ENCODE peak calls at places on chromosomes 2 and 18, in six cellular contexts. W is Panc1, H is IMR-90, Z is astrocyte of the spinal cord, K is BJ, N is cardiac fibroblast. X is an unnamed sample.

GRCh38 chr2:55111570-55112228 is 61.4 kb upstream of the RTN4 start:
- DNase-seq in W (no peak), K (peak; percentile 80), N (peak; percentile 95), H (peak; percentile 96), Z (peak; percentile 93), X (peak; percentile 95)

GRCh38 chr2:182866461-182867369 is at the start of gene FRZB:
- DNase-seq in W (no peak), K (no peak), Z (peak; percentile 79), H (peak; percentile 73), N (peak; percentile 42), X (peak; percentile 75)

GRCh38 chr2:99975386-99975785 is 167.0 kb downstream of the AFF3 start:
- DNase-seq in H (peak; percentile 87), N (peak; percentile 66), W (peak; percentile 81), Z (peak; percentile 75), K (no peak), X (peak; percentile 37)

GRCh38 chr2:86055314-86055713 is 50.4 kb downstream of the POLR1A start:
- DNase-seq in N (no peak), K (no peak), W (no peak), H (no peak), Z (no peak), X (no peak)

GRCh38 chr2:102489646-102490045 is 16.6 kb downstream of the SLC9A4 start:
- DNase-seq in W (no peak), N (no peak), Z (no peak), K (no peak), H (no peak), X (no peak)

GRCh38 chr2:9344434-9344833 is 78.9 kb downstream of the ITGB1BP1 start:
- DNase-seq in Z (no peak), H (no peak), W (no peak), K (no peak), N (no peak), X (no peak)

GRCh38 chr2:220396287-220396686 is 768.9 kb downstream of the SLC4A3 start:
- DNase-seq in H (peak; percentile 88), W (no peak), N (peak; percentile 31), K (no peak), Z (peak; percentile 71), X (peak; percentile 68)

GRCh38 chr2:86695053-86695691 is 24.9 kb upstream of the RMND5A start:
- DNase-seq in K (no peak), N (peak; percentile 76), Z (no peak), W (no peak), H (peak; percentile 10), X (peak; percentile 14)

GRCh38 chr2:237686659-237687136 is 59.3 kb downstream of the LRRFIP1 start:
- DNase-seq in N (peak; percentile 87), Z (no peak), H (peak; percentile 43), K (no peak), W (no peak), X (peak; percentile 45)

GRCh38 chr2:236663671-236664101 is 94.1 kb downstream of the ACKR3 start:
- DNase-seq in W (no peak), H (peak; percentile 41), N (peak; percentile 22), Z (peak; percentile 67), K (peak; percentile 82), X (no peak)

GRCh38 chr2:83081835-83082522 is 1377.1 kb downstream of the SUCLG1 start:
- DNase-seq in Z (peak; percentile 69), H (peak; percentile 65), K (peak; percentile 4), N (peak; percentile 75), W (no peak), X (peak; percentile 91)

GRCh38 chr2:26772064-26773001 is 8.2 kb downstream of the SLC35F6 start:
- DNase-seq in W (peak; percentile 96), N (peak; percentile 77), K (peak; percentile 32), Z (no peak), H (peak; percentile 38), X (peak; percentile 92)

GRCh38 chr2:219350938-219351280 is 18.4 kb upstream of the RESP18 start:
- DNase-seq in K (no peak), N (no peak), W (no peak), H (peak; percentile 38), Z (no peak), X (peak; percentile 12)

GRCh38 chr2:128449226-128450061 is 130.8 kb upstream of the HS6ST1 start:
- DNase-seq in N (no peak), H (no peak), Z (no peak), K (no peak), W (no peak), X (no peak)

GRCh38 chr2:235087812-235088607 is 136.2 kb downstream of the SH3BP4 start:
- DNase-seq in Z (no peak), W (no peak), H (no peak), N (peak; percentile 32), K (no peak), X (peak; percentile 58)

GRCh38 chr2:2646312-2647051 is 315.4 kb upstream of the MYT1L start:
- DNase-seq in W (no peak), N (no peak), K (no peak), Z (no peak), H (no peak), X (no peak)

GRCh38 chr2:127067620-127068350 is 39.2 kb downstream of the BIN1 start:
- DNase-seq in N (peak; percentile 74), W (no peak), Z (peak; percentile 62), K (no peak), H (peak; percentile 52), X (peak; percentile 80)

GRCh38 chr18:12838178-12838634 is 45.8 kb downstream of the PTPN2 start:
- DNase-seq in K (peak; percentile 78), H (peak; percentile 90), N (peak; percentile 93), W (no peak), Z (peak; percentile 84), X (peak; percentile 91)

GRCh38 chr2:67997528-67998267 is 65.1 kb downstream of the C1D start:
- DNase-seq in N (peak; percentile 85), K (peak; percentile 27), W (peak; percentile 39), Z (peak; percentile 64), H (peak; percentile 88), X (peak; percentile 12)

GRCh38 chr2:195813401-195813800 is 156.4 kb downstream of the SLC39A10 start:
- DNase-seq in N (peak; percentile 22), Z (no peak), K (no peak), H (peak; percentile 51), W (no peak), X (peak; percentile 17)

GRCh38 chr2:20211420-20211819 is 13.5 kb downstream of the SDC1 start:
- DNase-seq in H (no peak), K (no peak), W (no peak), N (no peak), Z (no peak), X (no peak)

GRCh38 chr2:20213651-20214565 is 11.0 kb downstream of the SDC1 start:
- DNase-seq in N (no peak), K (no peak), H (no peak), Z (no peak), W (no peak), X (no peak)

GRCh38 chr2:20212459-20212870 is 12.5 kb downstream of the SDC1 start:
- DNase-seq in K (no peak), H (peak; percentile 51), N (no peak), Z (peak; percentile 12), W (no peak), X (peak; percentile 72)

GRCh38 chr2:20211860-20212458 is 13.0 kb downstream of the SDC1 start:
- DNase-seq in Z (no peak), K (no peak), H (no peak), N (no peak), W (no peak), X (no peak)

DNA sequence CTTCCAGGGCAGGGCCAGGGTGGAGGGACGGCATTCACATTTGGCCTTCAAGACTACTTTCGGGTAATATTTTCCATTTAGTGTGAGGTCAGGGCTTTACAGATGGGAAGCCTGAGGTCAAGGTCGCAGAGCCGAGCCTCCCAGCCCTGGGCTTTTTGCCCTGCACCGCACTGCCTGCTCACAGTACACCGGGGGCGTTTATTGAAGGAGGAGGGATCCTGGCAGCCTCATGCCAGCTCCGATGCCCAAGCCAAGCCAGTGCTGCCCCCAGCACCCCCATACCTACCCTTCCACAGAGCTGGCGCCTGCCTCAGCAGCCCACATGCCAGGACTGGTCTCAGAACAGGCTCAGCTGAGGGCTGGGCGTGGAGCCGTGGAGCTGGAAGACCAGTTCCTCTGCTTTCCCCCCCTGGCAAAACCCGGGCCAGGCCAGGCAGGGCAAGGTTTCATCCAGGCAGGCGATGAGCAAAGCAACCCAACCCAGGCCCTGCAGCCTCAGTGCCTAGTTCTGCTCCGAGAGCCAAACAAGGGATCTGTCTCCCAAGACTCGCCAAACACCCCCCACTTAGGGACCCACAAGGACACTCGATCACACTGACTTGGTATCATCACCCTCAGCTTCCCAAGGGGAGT is 11.9 kb downstream of the SDC1 start:
- DNase-seq in W (no peak), N (no peak), K (no peak), Z (no peak), H (no peak), X (no peak)
- H3K4me3 ChIP-seq in W (no peak overlapping the region), N (no peak overlapping the region), K (no peak overlapping the region), Z (no peak overlapping the region), H (no peak overlapping the region), X (no peak overlapping the region)

GRCh38 chr2:217870528-217871011 is 132.2 kb downstream of the TNS1 start:
- DNase-seq in W (no peak), K (no peak), Z (no peak), N (no peak), H (no peak), X (no peak)

GRCh38 chr2:217875556-217876252 is 127.1 kb downstream of the TNS1 start:
- DNase-seq in W (no peak), N (no peak), K (no peak), H (peak; percentile 57), Z (no peak), X (no peak)

GRCh38 chr2:217872319-217872718 is 130.5 kb downstream of the TNS1 start:
- DNase-seq in Z (no peak), K (no peak), W (no peak), N (no peak), H (no peak), X (no peak)

GRCh38 chr2:217875138-217875537 is 127.7 kb downstream of the TNS1 start:
- DNase-seq in W (no peak), H (no peak), Z (no peak), K (no peak), N (no peak), X (no peak)

GRCh38 chr2:217873371-217873770 is 129.4 kb downstream of the TNS1 start:
- DNase-seq in W (no peak), K (no peak), H (no peak), N (no peak), Z (no peak), X (no peak)
- TF ChIP-seq CTCF in W (no peak), K (no peak), H (no peak), N (no peak), Z (no peak), X (no peak)

GRCh38 chr18:9418047-9418690 is 57.1 kb upstream of the RALBP1 start:
- DNase-seq in K (no peak), N (no peak), Z (no peak), H (no peak), W (no peak), X (no peak)
- H3K4me3 ChIP-seq in K (no peak overlapping the region), N (no peak overlapping the region), Z (no peak overlapping the region), H (no peak overlapping the region), W (no peak overlapping the region), X (no peak overlapping the region)

GRCh38 chr18:79965119-79965902 is 868 bp downstream of the HSBP1L1 start:
- DNase-seq in H (peak; percentile 91), N (peak; percentile 77), K (no peak), Z (peak; percentile 66), W (peak; percentile 63), X (peak; percentile 96)

GRCh38 chr18:79962835-79963657 is 1.4 kb upstream of the HSBP1L1 start:
- DNase-seq in W (no peak), K (no peak), N (no peak), Z (no peak), H (no peak), X (no peak)

GRCh38 chr18:79962311-79962710 is 2.1 kb upstream of the HSBP1L1 start:
- DNase-seq in H (peak; percentile 61), Z (peak; percentile 37), W (no peak), N (peak; percentile 11), K (no peak), X (no peak)

GRCh38 chr18:79963658-79964329 is 649 bp upstream of the HSBP1L1 start:
- DNase-seq in H (no peak), W (no peak), K (no peak), Z (no peak), N (no peak), X (no peak)

GRCh38 chr18:79964330-79965118 is at the start of gene HSBP1L1:
- DNase-seq in Z (no peak), N (peak; percentile 27), K (no peak), H (no peak), W (no peak), X (no peak)
- TF ChIP-seq CTCF in Z (peak; percentile 9), N (no peak), K (no peak), H (peak; percentile 32), W (no peak), X (peak; percentile 17)